ENCODE peak calls at places on chromosomes 5 and 9, in eight cellular contexts. U is HCT116, T is NB4, L is heart left ventricle, D is Peyer's patch, E is IMR-90, F is suprapubic skin, K is testis. I is an unnamed sample.

GRCh38 chr5:43312699-43313034 is 545 bp downstream of the HMGCS1 start:
- DNase-seq in D (no peak), K (no peak), E (no peak), U (no peak), F (no peak), T (peak; percentile 73), L (peak; percentile 7), I (peak; percentile 12)

GRCh38 chr9:74500584-74500924 is 3.4 kb downstream of the RORB start:
- DNase-seq in K (no peak), U (no peak), E (no peak), L (no peak), T (no peak), D (no peak), F (no peak), I (no peak)

GRCh38 chr9:10855847-10856246 is 243.0 kb upstream of the PTPRD start:
- DNase-seq in T (peak; percentile 31), L (no peak), D (no peak), F (no peak), U (no peak), K (no peak), E (no peak), I (peak; percentile 4)

GRCh38 chr5:135880278-135880677 is 15.4 kb downstream of the IL9 start:
- DNase-seq in K (no peak), L (no peak), D (no peak), F (peak; percentile 43), E (no peak), U (peak; percentile 15), T (peak; percentile 39), I (peak; percentile 49)

GRCh38 chr5:168931638-168932345 is 352.6 kb upstream of the PANK3 start:
- DNase-seq in L (no peak), D (no peak), U (no peak), T (peak; percentile 95), F (no peak), K (no peak), E (no peak), I (peak; percentile 33)

GRCh38 chr9:113289091-113289490 is 13.6 kb downstream of the PRPF4 start:
- DNase-seq in E (no peak), D (no peak), T (no peak), U (no peak), L (no peak), K (no peak), F (no peak), I (no peak)

GRCh38 chr5:175378444-175379028 is 65.4 kb downstream of the DRD1 start:
- DNase-seq in L (no peak), T (no peak), K (no peak), E (peak; percentile 85), F (no peak), U (peak; percentile 98), D (no peak), I (peak; percentile 34)

GRCh38 chr5:54220230-54221040 is 89.9 kb downstream of the ARL15 start:
- DNase-seq in E (no peak), T (no peak), D (no peak), K (no peak), F (no peak), L (no peak), U (no peak), I (no peak)

GRCh38 chr9:80995759-80996158 is 693.6 kb downstream of the TLE1 start:
- DNase-seq in F (no peak), U (no peak), K (no peak), T (no peak), L (no peak), D (no peak), E (peak; percentile 60), I (no peak)

GRCh38 chr9:107636596-107637405 is 147.2 kb upstream of the KLF4 start:
- DNase-seq in T (peak; percentile 52), L (no peak), E (peak; percentile 33), K (no peak), D (no peak), U (no peak), F (no peak), I (no peak)

GRCh38 chr5:170584446-170584845 is 80.6 kb downstream of the KCNIP1 start:
- DNase-seq in F (no peak), K (no peak), E (no peak), T (no peak), U (no peak), D (no peak), L (no peak), I (no peak)

GRCh38 chr5:72046106-72046505 is 61.2 kb upstream of the MAP1B start:
- DNase-seq in T (no peak), K (no peak), U (no peak), D (no peak), F (no peak), E (no peak), L (no peak), I (no peak)

GRCh38 chr9:89122944-89123343 is 55.7 kb downstream of the SHC3 start:
- DNase-seq in K (no peak), U (no peak), L (no peak), E (peak; percentile 68), D (no peak), F (no peak), T (peak; percentile 10), I (no peak)

GRCh38 chr9:35490155-35490909 is 421 bp downstream of the RUSC2 start:
- DNase-seq in D (no peak), L (peak; percentile 38), T (no peak), U (no peak), K (peak; percentile 41), F (no peak), E (no peak), I (no peak)

GRCh38 chr9:35488566-35489312 is 1.2 kb upstream of the RUSC2 start:
- DNase-seq in T (no peak), D (no peak), L (no peak), U (no peak), F (no peak), K (no peak), E (no peak), I (no peak)

GRCh38 chr9:35488019-35488418 is 1.9 kb upstream of the RUSC2 start:
- DNase-seq in E (no peak), D (no peak), T (no peak), U (no peak), K (no peak), F (no peak), L (peak; percentile 32), I (no peak)

GRCh38 chr9:35490910-35491465 is 1.1 kb downstream of the RUSC2 start:
- DNase-seq in E (peak; percentile 59), F (no peak), T (no peak), L (no peak), U (no peak), D (no peak), K (no peak), I (no peak)

GRCh38 chr9:35489313-35490154 is at the start of gene RUSC2:
- DNase-seq in D (peak; percentile 76), K (peak; percentile 87), L (peak; percentile 87), T (peak; percentile 67), F (peak; percentile 87), U (peak; percentile 68), E (peak; percentile 90), I (no peak)
- TF ChIP-seq POLR2A in D (no peak), K (peak; percentile 17), L (peak; percentile 79), T (no peak), F (peak; percentile 58), U (peak; percentile 40), E (peak; percentile 68), I (peak; percentile 50)

DNA sequence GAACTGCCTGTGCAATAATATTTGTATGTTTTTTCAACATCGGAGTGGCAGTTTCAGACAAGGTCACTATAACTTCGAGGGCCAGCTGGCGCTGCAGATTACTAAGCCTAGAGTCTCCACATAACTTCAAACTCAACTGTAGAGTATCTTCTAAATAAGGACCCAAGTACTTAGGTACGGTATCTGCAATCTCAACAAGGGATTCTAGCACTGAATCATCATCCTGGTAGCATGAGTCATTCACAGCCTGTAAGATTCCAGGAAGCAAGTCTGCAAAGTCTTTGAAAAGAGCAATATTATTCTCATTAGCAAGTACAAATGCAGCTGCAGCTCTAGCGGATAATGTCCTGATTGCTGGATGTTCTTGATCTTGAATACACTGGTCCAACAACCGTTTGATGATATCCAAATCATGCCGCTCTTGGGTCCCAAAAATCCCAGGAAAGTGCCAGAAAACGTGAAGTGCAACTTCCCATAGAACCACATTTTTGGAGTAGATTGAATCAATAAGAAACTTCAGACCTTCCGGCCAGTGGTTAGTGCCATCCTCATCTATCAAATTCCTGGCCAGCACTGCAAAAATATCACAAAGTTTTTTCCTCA is 655 bp downstream of the RANBP6 start:
- DNase-seq in U (peak; percentile 7), K (no peak), T (peak; percentile 54), E (peak; percentile 84), F (no peak), L (no peak), D (no peak), I (peak; percentile 24)
- TF ChIP-seq POLR2A in U (no peak), K (no peak), T (no peak), E (no peak), F (no peak), L (no peak), D (no peak), I (no peak)

GRCh38 chr5:30846171-30846570 is 347.3 kb upstream of the CDH6 start:
- DNase-seq in T (no peak), F (no peak), K (no peak), D (no peak), U (no peak), E (no peak), L (no peak), I (no peak)
- TF ChIP-seq POLR2A in T (no peak), F (no peak), K (no peak), D (no peak), U (no peak), E (no peak), L (no peak), I (no peak)

GRCh38 chr5:25418319-25418859 is 773.6 kb upstream of the CDH10 start:
- DNase-seq in E (no peak), U (no peak), T (no peak), K (no peak), F (no peak), L (no peak), D (no peak), I (no peak)
- TF ChIP-seq POLR2A in E (no peak), U (no peak), T (no peak), K (no peak), F (no peak), L (no peak), D (no peak), I (no peak)

GRCh38 chr5:10632110-10632903 is 68.4 kb downstream of the ANKRD33B start:
- DNase-seq in L (no peak), U (peak; percentile 34), E (peak; percentile 59), D (no peak), T (peak; percentile 88), F (no peak), K (no peak), I (peak; percentile 42)
- TF ChIP-seq POLR2A in L (no peak), U (no peak), E (no peak), D (no peak), T (no peak), F (no peak), K (no peak), I (no peak)

DNA sequence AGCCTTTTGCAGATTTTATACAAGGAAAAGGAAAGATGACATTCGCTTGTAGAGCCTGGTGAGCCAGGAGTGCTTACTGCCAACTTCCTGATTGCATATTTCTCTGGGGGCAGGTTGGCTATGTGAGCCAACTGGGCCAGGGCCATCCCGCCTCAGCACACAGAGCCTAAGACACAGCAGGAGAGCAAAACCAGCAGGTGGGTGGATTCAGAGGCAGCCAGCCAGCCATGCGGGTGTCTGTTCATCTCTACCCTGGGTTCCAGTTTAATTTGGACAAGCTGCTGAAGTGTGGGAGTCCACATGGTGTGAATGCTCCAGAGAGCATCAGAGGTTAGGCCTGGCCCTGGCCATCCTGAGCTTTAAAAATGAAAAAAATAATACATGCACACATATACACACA is 291.4 kb downstream of the ARHGEF28 start:
- DNase-seq in L (no peak), F (no peak), K (peak; percentile 23), T (no peak), E (no peak), D (no peak), U (no peak), I (no peak)
- TF ChIP-seq POLR2A in L (no peak), F (no peak), K (no peak), T (no peak), E (no peak), D (no peak), U (no peak), I (no peak)

I was measured in H54.